ENCODE peak calls at places on chromosomes 12 and 14, in ten cellular contexts. Y is GM06990; I is heart right ventricle; R is CD4-positive, CD25-positive, alpha-beta regulatory T cell; P is hepatocyte; X is tibial artery; Z is CD8-positive, alpha-beta memory T cell; S is skeletal muscle cell; A is lower leg skin; G is prostate gland. C is an unnamed sample.

GRCh38 chr14:67411820-67412421 is at the start of gene PLEK2:
- DNase-seq in Y (no peak), G (peak; percentile 38), X (no peak), I (peak; percentile 52), Z (peak; percentile 27), P (peak; percentile 38), R (peak; percentile 45), S (no peak), A (peak; percentile 91), C (no peak)

GRCh38 chr12:76123301-76124212 is 39.1 kb upstream of the NAP1L1 start:
- DNase-seq in S (no peak), G (no peak), X (no peak), Y (no peak), A (no peak), P (no peak), I (no peak), Z (no peak), R (no peak), C (no peak)

GRCh38 chr14:54815016-54815415 is 87.6 kb downstream of the GCH1 start:
- DNase-seq in I (peak; percentile 21), R (no peak), S (no peak), P (no peak), X (no peak), Z (no peak), Y (no peak), G (peak; percentile 43), A (no peak), C (no peak)

GRCh38 chr12:50507930-50508329 is 3.1 kb downstream of the DIP2B start:
- DNase-seq in Z (no peak), S (no peak), I (no peak), G (no peak), X (no peak), P (no peak), A (no peak), Y (no peak), R (peak; percentile 31), C (no peak)

GRCh38 chr12:53726946-53727309 is 324 bp downstream of the CALCOCO1 start:
- DNase-seq in P (no peak), A (no peak), S (no peak), R (no peak), X (peak; percentile 74), Y (no peak), Z (no peak), G (no peak), I (no peak), C (no peak)

GRCh38 chr12:84601483-84601882 is 311.1 kb downstream of the SLC6A15 start:
- DNase-seq in G (no peak), S (no peak), X (no peak), I (no peak), Z (no peak), A (no peak), Y (no peak), P (no peak), R (no peak), C (no peak)

GRCh38 chr12:99984271-99985128 is at the start of gene ANKS1B:
- DNase-seq in Y (peak; percentile 33), I (peak; percentile 45), G (peak; percentile 49), S (no peak), P (peak; percentile 72), R (no peak), X (peak; percentile 75), Z (no peak), A (no peak), C (no peak)

GRCh38 chr12:116294464-116295002 is 17.0 kb upstream of the MED13L start:
- DNase-seq in G (no peak), S (no peak), P (no peak), R (no peak), I (no peak), Y (no peak), X (no peak), Z (no peak), A (no peak), C (no peak)

GRCh38 chr14:101194356-101195308 is 291.1 kb upstream of the RTL1 start:
- DNase-seq in G (no peak), Z (no peak), S (no peak), Y (no peak), R (no peak), X (no peak), A (peak; percentile 77), I (no peak), P (no peak), C (no peak)

GRCh38 chr14:32354716-32355115 is 25.6 kb downstream of the AKAP6 start:
- DNase-seq in S (no peak), I (peak; percentile 22), G (no peak), Z (no peak), A (no peak), R (no peak), X (no peak), Y (no peak), P (no peak), C (no peak)

GRCh38 chr12:123973552-123974341 is 732 bp downstream of the ZNF664 start:
- DNase-seq in Y (peak; percentile 56), R (peak; percentile 10), A (peak; percentile 87), I (peak; percentile 70), X (peak; percentile 72), P (peak; percentile 67), Z (peak; percentile 5), G (peak; percentile 43), S (no peak), C (no peak)

GRCh38 chr12:64039285-64039871 is 182.7 kb downstream of the KICS2 start:
- DNase-seq in X (no peak), I (no peak), R (no peak), Y (no peak), A (no peak), S (no peak), G (peak; percentile 5), Z (no peak), P (no peak), C (no peak)

GRCh38 chr12:81086342-81086741 is 8.5 kb downstream of the ACSS3 start:
- DNase-seq in I (no peak), G (no peak), R (no peak), Y (no peak), P (peak; percentile 28), X (no peak), Z (no peak), A (no peak), S (no peak), C (no peak)

GRCh38 chr14:70254476-70254961 is 65.8 kb upstream of the SLC8A3 start:
- DNase-seq in I (peak; percentile 32), G (peak; percentile 20), Z (no peak), A (no peak), S (peak; percentile 5), R (no peak), Y (peak; percentile 69), X (no peak), P (peak; percentile 84), C (no peak)

GRCh38 chr12:1800646-1801284 is 19.6 kb upstream of the LRTM2 start:
- DNase-seq in R (no peak), Z (no peak), P (no peak), S (no peak), I (no peak), Y (no peak), X (peak; percentile 78), A (peak; percentile 87), G (no peak), C (no peak)

GRCh38 chr12:93146970-93147369 is 217.9 kb upstream of the EEA1 start:
- DNase-seq in G (no peak), S (no peak), A (no peak), Y (no peak), Z (no peak), R (no peak), P (no peak), I (no peak), X (no peak), C (no peak)

GRCh38 chr12:727321-727720 is 25.1 kb upstream of the WNK1 start:
- DNase-seq in A (no peak), Y (no peak), Z (no peak), S (no peak), G (no peak), I (no peak), X (no peak), P (no peak), R (no peak), C (no peak)

GRCh38 chr12:46388427-46388992 is 15.9 kb upstream of the SLC38A2 start:
- DNase-seq in S (no peak), Y (peak; percentile 63), G (no peak), P (no peak), Z (no peak), A (no peak), R (no peak), I (no peak), X (no peak), C (no peak)
- H3K4me3 ChIP-seq in S (no peak overlapping the region), Y (peak overlapping the region; percentile 28), G (no peak overlapping the region), P (no peak overlapping the region), Z (no peak overlapping the region), A (no peak overlapping the region), R (no peak overlapping the region), I (no peak overlapping the region), X (peak overlapping the region; percentile 5), C (no peak overlapping the region)

GRCh38 chr12:5599378-5599777 is 167.5 kb downstream of the NTF3 start:
- DNase-seq in P (no peak), R (no peak), Z (no peak), A (no peak), G (no peak), Y (no peak), I (no peak), S (no peak), X (no peak), C (no peak)
- H3K4me3 ChIP-seq in P (no peak overlapping the region), R (no peak overlapping the region), Z (no peak overlapping the region), A (no peak overlapping the region), G (no peak overlapping the region), Y (no peak overlapping the region), I (no peak overlapping the region), S (no peak overlapping the region), X (no peak overlapping the region), C (no peak overlapping the region)

GRCh38 chr14:94480809-94481208 is 4.8 kb upstream of the SERPINA9 start:
- DNase-seq in Z (no peak), G (no peak), A (no peak), X (no peak), S (no peak), I (no peak), P (peak; percentile 23), R (no peak), Y (no peak), C (no peak)

GRCh38 chr14:94483729-94484275 is 7.8 kb upstream of the SERPINA9 start:
- DNase-seq in S (no peak), I (no peak), G (no peak), R (no peak), Y (no peak), X (no peak), A (no peak), P (no peak), Z (no peak), C (no peak)

GRCh38 chr14:94484476-94484875 is 8.5 kb upstream of the SERPINA9 start:
- DNase-seq in P (no peak), Z (no peak), A (no peak), S (no peak), G (no peak), I (no peak), Y (no peak), X (no peak), R (no peak), C (no peak)

GRCh38 chr14:94481468-94482131 is 5.6 kb upstream of the SERPINA9 start:
- DNase-seq in S (peak; percentile 9), G (no peak), R (no peak), Y (no peak), Z (no peak), P (no peak), X (no peak), A (no peak), I (no peak), C (no peak)

GRCh38 chr14:94483071-94483451 is 7.1 kb upstream of the SERPINA9 start:
- DNase-seq in R (no peak), P (no peak), Y (peak; percentile 43), X (no peak), S (no peak), G (no peak), A (no peak), I (no peak), Z (no peak), C (no peak)
- H3K4me3 ChIP-seq in R (no peak overlapping the region), P (no peak overlapping the region), Y (no peak overlapping the region), X (no peak overlapping the region), S (no peak overlapping the region), G (no peak overlapping the region), A (no peak overlapping the region), I (no peak overlapping the region), Z (no peak overlapping the region), C (no peak overlapping the region)

GRCh38 chr14:51395361-51395849 is 155.4 kb downstream of the TMX1 start:
- DNase-seq in X (no peak), Z (no peak), R (no peak), Y (no peak), I (peak; percentile 44), P (peak; percentile 31), A (peak; percentile 87), S (peak; percentile 84), G (peak; percentile 80), C (peak; percentile 99)
- H3K4me3 ChIP-seq in X (no peak overlapping the region), Z (no peak overlapping the region), R (no peak overlapping the region), Y (no peak overlapping the region), I (no peak overlapping the region), P (no peak overlapping the region), A (no peak overlapping the region), S (no peak overlapping the region), G (no peak overlapping the region), C (no peak overlapping the region)